ENCODE peak calls at places on chromosomes 12 and 14, in six cellular contexts. One of them, this sample, is unnamed.

GRCh38 chr12:29270446-29270845 is 110.5 kb downstream of the ERGIC2 start:
- DNase-seq in spleen: no peak
- DNase-seq in right cardiac atrium: no peak
- DNase-seq in CD8-positive, alpha-beta memory T cell: no peak
- DNase-seq in SK-N-SH: no peak
- DNase-seq in breast epithelium: no peak
- DNase-seq in this sample: no peak

GRCh38 chr14:89697281-89698060 is 257.1 kb downstream of the EFCAB11 start:
- DNase-seq in spleen: no peak
- DNase-seq in right cardiac atrium: no peak
- DNase-seq in CD8-positive, alpha-beta memory T cell: no peak
- DNase-seq in SK-N-SH: no peak
- DNase-seq in breast epithelium: no peak
- DNase-seq in this sample: no peak

GRCh38 chr14:85333313-85333712 is 196.6 kb upstream of the FLRT2 start:
- DNase-seq in spleen: no peak
- DNase-seq in right cardiac atrium: no peak
- DNase-seq in CD8-positive, alpha-beta memory T cell: no peak
- DNase-seq in SK-N-SH: no peak
- DNase-seq in breast epithelium: no peak
- DNase-seq in this sample: no peak

GRCh38 chr14:21940887-21941855 is 267.6 kb upstream of the OR4E1 start:
- DNase-seq in spleen: no peak
- DNase-seq in right cardiac atrium: no peak
- DNase-seq in CD8-positive, alpha-beta memory T cell: no peak
- DNase-seq in SK-N-SH: peak
- DNase-seq in breast epithelium: no peak
- DNase-seq in this sample: no peak

GRCh38 chr12:126219139-126219538 is 1153.9 kb downstream of the AACS start:
- DNase-seq in spleen: no peak
- DNase-seq in right cardiac atrium: no peak
- DNase-seq in CD8-positive, alpha-beta memory T cell: no peak
- DNase-seq in SK-N-SH: no peak
- DNase-seq in breast epithelium: no peak
- DNase-seq in this sample: no peak

GRCh38 chr12:95218164-95218851 is 701 bp downstream of the VEZT start:
- DNase-seq in spleen: no peak
- DNase-seq in right cardiac atrium: no peak
- DNase-seq in CD8-positive, alpha-beta memory T cell: no peak
- DNase-seq in SK-N-SH: no peak
- DNase-seq in breast epithelium: peak
- DNase-seq in this sample: no peak

GRCh38 chr12:31259136-31259881 is 66.6 kb downstream of the SINHCAF start:
- DNase-seq in spleen: no peak
- DNase-seq in right cardiac atrium: no peak
- DNase-seq in CD8-positive, alpha-beta memory T cell: no peak
- DNase-seq in SK-N-SH: no peak
- DNase-seq in breast epithelium: no peak
- DNase-seq in this sample: no peak

GRCh38 chr12:3250034-3250433 is 172.9 kb downstream of the TSPAN9 start:
- DNase-seq in spleen: no peak
- DNase-seq in right cardiac atrium: peak
- DNase-seq in CD8-positive, alpha-beta memory T cell: no peak
- DNase-seq in SK-N-SH: no peak
- DNase-seq in breast epithelium: no peak
- DNase-seq in this sample: no peak

DNA sequence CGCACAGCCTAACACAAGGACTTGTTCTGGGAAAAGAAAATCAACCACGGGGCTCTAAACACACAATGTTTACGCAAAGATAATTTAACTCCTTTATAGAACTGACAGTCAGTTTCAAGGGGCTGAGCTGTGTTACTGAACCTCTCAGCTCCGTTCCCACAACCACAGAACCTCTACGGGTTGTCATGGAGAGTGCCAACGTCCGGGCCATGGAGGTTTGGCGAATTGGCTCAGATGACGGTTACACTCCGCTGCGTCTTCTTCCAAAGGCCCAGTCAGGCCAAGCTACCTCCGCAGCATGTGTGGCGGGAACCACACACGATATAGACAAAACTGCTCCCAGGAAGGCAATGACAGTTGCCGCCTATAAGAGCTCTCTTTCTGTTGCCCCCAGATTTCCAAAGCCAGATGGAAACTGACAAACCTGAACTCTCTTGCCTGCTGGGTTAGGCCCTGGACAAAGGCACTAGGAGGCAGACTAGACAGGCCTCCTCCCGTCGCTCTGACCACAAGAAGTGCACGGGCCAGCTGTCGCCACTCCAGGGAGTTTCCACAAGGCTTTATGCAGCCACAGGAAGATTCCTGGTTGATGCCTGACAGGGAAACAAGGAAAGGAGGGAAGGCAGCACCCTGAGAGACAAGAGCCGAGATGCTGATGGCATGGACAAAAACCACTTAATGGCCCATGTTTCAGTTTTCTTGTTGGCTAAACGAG is 30.3 kb downstream of the CCDC88C start:
- DNase-seq in spleen: no peak
- DNase-seq in right cardiac atrium: no peak
- DNase-seq in CD8-positive, alpha-beta memory T cell: no peak
- DNase-seq in SK-N-SH: no peak
- DNase-seq in breast epithelium: no peak
- DNase-seq in this sample: no peak
- H3K27ac ChIP-seq in spleen: peak
- H3K27ac ChIP-seq in right cardiac atrium: no peak
- H3K27ac ChIP-seq in CD8-positive, alpha-beta memory T cell: no peak
- H3K27ac ChIP-seq in SK-N-SH: no peak
- H3K27ac ChIP-seq in breast epithelium: peak
- H3K27ac ChIP-seq in this sample: peak

GRCh38 chr12:122137681-122138080 is 36.3 kb downstream of the IL31 start:
- DNase-seq in spleen: no peak
- DNase-seq in right cardiac atrium: no peak
- DNase-seq in CD8-positive, alpha-beta memory T cell: no peak
- DNase-seq in SK-N-SH: no peak
- DNase-seq in breast epithelium: peak
- DNase-seq in this sample: no peak
- H3K27ac ChIP-seq in spleen: no peak
- H3K27ac ChIP-seq in right cardiac atrium: no peak
- H3K27ac ChIP-seq in CD8-positive, alpha-beta memory T cell: no peak
- H3K27ac ChIP-seq in SK-N-SH: no peak
- H3K27ac ChIP-seq in breast epithelium: no peak
- H3K27ac ChIP-seq in this sample: no peak

DNA sequence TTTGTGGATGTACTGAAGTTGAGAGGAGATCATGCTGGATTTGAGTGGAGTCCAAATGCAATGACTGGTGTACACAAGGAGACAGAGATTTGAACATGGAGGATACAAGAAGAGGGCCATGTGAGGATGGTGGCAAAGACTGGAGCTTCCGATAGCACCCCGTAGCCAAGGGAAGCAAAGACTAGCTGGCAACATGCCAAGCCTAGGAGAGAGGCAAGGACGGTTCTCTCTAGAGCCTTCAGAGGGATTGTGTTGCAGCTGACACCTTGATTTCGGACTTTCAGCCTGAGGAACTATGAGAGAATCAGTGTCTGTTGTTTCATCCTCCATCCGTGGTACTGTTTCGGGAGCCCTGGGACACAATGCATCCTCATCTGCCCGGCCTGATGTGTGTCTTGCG is 202.5 kb downstream of the SLC15A4 start:
- DNase-seq in spleen: no peak
- DNase-seq in right cardiac atrium: no peak
- DNase-seq in CD8-positive, alpha-beta memory T cell: no peak
- DNase-seq in SK-N-SH: no peak
- DNase-seq in breast epithelium: no peak
- DNase-seq in this sample: no peak
- H3K27ac ChIP-seq in spleen: no peak
- H3K27ac ChIP-seq in right cardiac atrium: no peak
- H3K27ac ChIP-seq in CD8-positive, alpha-beta memory T cell: no peak
- H3K27ac ChIP-seq in SK-N-SH: no peak
- H3K27ac ChIP-seq in breast epithelium: no peak
- H3K27ac ChIP-seq in this sample: no peak

DNA sequence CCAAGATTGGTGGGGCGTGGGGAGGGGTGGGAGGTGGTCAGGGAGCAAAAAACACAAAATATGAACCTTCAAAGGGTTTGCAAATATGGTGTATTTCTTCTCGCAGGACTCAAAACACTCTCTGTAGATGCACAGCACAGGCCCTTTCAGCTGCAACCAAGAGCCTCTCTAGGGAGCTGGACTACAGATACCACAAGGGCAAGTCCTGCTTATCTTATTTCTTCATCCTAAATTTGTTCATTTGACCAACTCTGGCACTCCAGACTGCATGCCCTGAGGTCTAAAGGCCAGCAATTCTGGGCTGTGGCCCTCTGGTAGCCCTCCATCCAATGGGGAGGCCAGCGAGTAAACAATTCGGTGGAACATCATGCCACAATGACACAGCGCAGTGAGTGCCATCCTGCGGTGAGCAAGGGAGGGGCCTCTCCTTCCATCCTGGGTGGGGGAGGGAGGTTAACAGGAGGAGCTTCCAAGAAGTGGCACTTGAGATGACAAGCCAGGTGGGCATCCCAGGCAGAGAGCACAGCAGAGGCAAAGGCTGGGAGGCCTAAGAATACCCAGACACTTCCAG is 616 bp upstream of the SELPLG start:
- DNase-seq in spleen: peak
- DNase-seq in right cardiac atrium: no peak
- DNase-seq in CD8-positive, alpha-beta memory T cell: no peak
- DNase-seq in SK-N-SH: no peak
- DNase-seq in breast epithelium: no peak
- DNase-seq in this sample: no peak
- H3K27ac ChIP-seq in spleen: peak
- H3K27ac ChIP-seq in right cardiac atrium: no peak
- H3K27ac ChIP-seq in CD8-positive, alpha-beta memory T cell: peak
- H3K27ac ChIP-seq in SK-N-SH: no peak
- H3K27ac ChIP-seq in breast epithelium: no peak
- H3K27ac ChIP-seq in this sample: peak

DNA sequence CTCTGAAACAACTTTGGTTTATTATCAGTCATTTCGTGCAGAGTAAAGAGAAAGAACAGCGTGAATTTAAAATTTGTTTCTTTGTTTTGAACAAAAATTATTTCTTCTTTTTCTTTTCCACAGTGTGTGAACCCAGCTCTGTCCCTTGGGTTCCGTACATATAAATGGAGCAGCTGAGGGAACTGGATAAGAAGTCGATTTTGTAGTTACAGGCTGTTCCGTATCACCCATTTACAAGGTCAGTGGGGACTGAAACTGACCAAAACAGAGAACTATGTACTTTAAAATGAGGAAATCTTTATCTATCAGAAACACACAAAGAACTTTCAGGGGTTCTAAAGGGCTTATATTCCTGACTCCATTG is 8.6 kb upstream of the TUBA1C start:
- DNase-seq in spleen: no peak
- DNase-seq in right cardiac atrium: no peak
- DNase-seq in CD8-positive, alpha-beta memory T cell: no peak
- DNase-seq in SK-N-SH: no peak
- DNase-seq in breast epithelium: no peak
- DNase-seq in this sample: no peak
- H3K27ac ChIP-seq in spleen: no peak
- H3K27ac ChIP-seq in right cardiac atrium: no peak
- H3K27ac ChIP-seq in CD8-positive, alpha-beta memory T cell: peak
- H3K27ac ChIP-seq in SK-N-SH: no peak
- H3K27ac ChIP-seq in breast epithelium: no peak
- H3K27ac ChIP-seq in this sample: no peak

GRCh38 chr12:89951050-89951693 is 242.5 kb upstream of the ATP2B1 start:
- DNase-seq in spleen: no peak
- DNase-seq in right cardiac atrium: no peak
- DNase-seq in CD8-positive, alpha-beta memory T cell: no peak
- DNase-seq in SK-N-SH: no peak
- DNase-seq in breast epithelium: no peak
- DNase-seq in this sample: no peak
- H3K27ac ChIP-seq in spleen: no peak
- H3K27ac ChIP-seq in right cardiac atrium: no peak
- H3K27ac ChIP-seq in CD8-positive, alpha-beta memory T cell: no peak
- H3K27ac ChIP-seq in SK-N-SH: no peak
- H3K27ac ChIP-seq in breast epithelium: no peak
- H3K27ac ChIP-seq in this sample: no peak

DNA sequence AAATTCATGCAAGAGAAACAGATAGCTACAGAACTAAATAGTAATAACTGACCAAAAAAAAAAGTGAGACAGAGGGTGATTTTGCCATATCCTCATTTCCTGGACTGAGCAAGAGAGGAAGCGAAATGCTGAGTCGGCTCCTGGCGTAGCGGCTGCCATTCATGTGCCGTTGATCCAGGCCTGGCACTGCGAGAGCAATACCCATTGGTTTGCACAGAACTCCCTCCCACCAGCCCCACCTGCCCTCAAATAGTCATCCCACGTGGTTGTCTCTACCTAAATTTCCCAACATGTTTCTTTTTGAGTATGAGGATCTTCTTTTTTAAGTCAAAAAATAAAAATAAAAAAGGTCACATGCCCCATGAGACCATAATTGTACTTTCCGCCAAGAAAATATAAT is 9.4 kb upstream of the WNT5B start:
- DNase-seq in spleen: peak
- DNase-seq in right cardiac atrium: peak
- DNase-seq in CD8-positive, alpha-beta memory T cell: no peak
- DNase-seq in SK-N-SH: no peak
- DNase-seq in breast epithelium: no peak
- DNase-seq in this sample: no peak
- H3K27ac ChIP-seq in spleen: peak
- H3K27ac ChIP-seq in right cardiac atrium: no peak
- H3K27ac ChIP-seq in CD8-positive, alpha-beta memory T cell: no peak
- H3K27ac ChIP-seq in SK-N-SH: no peak
- H3K27ac ChIP-seq in breast epithelium: no peak
- H3K27ac ChIP-seq in this sample: no peak

GRCh38 chr14:100673807-100674154 is 52.9 kb upstream of the DLK1 start:
- DNase-seq in spleen: no peak
- DNase-seq in right cardiac atrium: no peak
- DNase-seq in CD8-positive, alpha-beta memory T cell: no peak
- DNase-seq in SK-N-SH: no peak
- DNase-seq in breast epithelium: no peak
- DNase-seq in this sample: no peak
- H3K27ac ChIP-seq in spleen: no peak
- H3K27ac ChIP-seq in right cardiac atrium: no peak
- H3K27ac ChIP-seq in CD8-positive, alpha-beta memory T cell: no peak
- H3K27ac ChIP-seq in SK-N-SH: peak
- H3K27ac ChIP-seq in breast epithelium: no peak
- H3K27ac ChIP-seq in this sample: no peak

GRCh38 chr14:94612580-94613554 is 676 bp downstream of the SERPINA3 start:
- DNase-seq in spleen: peak
- DNase-seq in right cardiac atrium: peak
- DNase-seq in CD8-positive, alpha-beta memory T cell: no peak
- DNase-seq in SK-N-SH: no peak
- DNase-seq in breast epithelium: no peak
- DNase-seq in this sample: no peak
- H3K27ac ChIP-seq in spleen: no peak
- H3K27ac ChIP-seq in right cardiac atrium: peak
- H3K27ac ChIP-seq in CD8-positive, alpha-beta memory T cell: no peak
- H3K27ac ChIP-seq in SK-N-SH: no peak
- H3K27ac ChIP-seq in breast epithelium: peak
- H3K27ac ChIP-seq in this sample: no peak